ENCODE peak calls at places on chromosomes 13 and 19, in seven cellular contexts. N is adrenal gland; Z is cardiac muscle cell; R is NCI-H345; T is fibroblast of lung; C is BE2C; W is activated naive CD8-positive, alpha-beta T cell treated with anti-CD3 and anti-CD28 coated beads, Interleukin-2, amount 50 U/mL, for 24 hours. G is an unnamed sample.

GRCh38 chr19:13086341-13086740 is 16.3 kb downstream of the LYL1 start:
- DNase-seq in W (no peak), Z (no peak), T (no peak), C (no peak), R (no peak), N (no peak), G (no peak)

GRCh38 chr19:4709440-4710280 is 14.0 kb downstream of the DPP9 start:
- DNase-seq in C (no peak), Z (no peak), R (no peak), W (no peak), N (peak; percentile 77), T (no peak), G (no peak)

GRCh38 chr19:40090256-40091204 is at the start of gene ZNF780A:
- DNase-seq in W (peak; percentile 80), C (peak; percentile 81), R (peak; percentile 91), T (peak; percentile 72), N (peak; percentile 80), Z (peak; percentile 87), G (peak; percentile 79)

GRCh38 chr13:106555631-106556328 is 12.2 kb downstream of the ARGLU1 start:
- DNase-seq in T (peak; percentile 64), R (no peak), Z (no peak), C (no peak), W (no peak), N (no peak), G (no peak)

GRCh38 chr13:67438465-67438864 is 208.3 kb upstream of the PCDH9 start:
- DNase-seq in T (peak; percentile 17), C (peak; percentile 16), R (no peak), W (no peak), Z (peak; percentile 44), N (no peak), G (no peak)

GRCh38 chr19:29873024-29873800 is 61.4 kb downstream of the CCNE1 start:
- DNase-seq in C (peak; percentile 81), R (peak; percentile 77), N (peak; percentile 49), W (peak; percentile 77), T (peak; percentile 9), Z (peak; percentile 77), G (peak; percentile 55)

GRCh38 chr19:23384858-23385257 is 10.4 kb downstream of the ZNF91 start:
- DNase-seq in C (no peak), W (no peak), Z (no peak), R (no peak), N (no peak), T (no peak), G (no peak)

GRCh38 chr19:18669524-18669817 is 14.0 kb upstream of the CRTC1 start:
- DNase-seq in T (peak; percentile 36), N (no peak), W (no peak), Z (no peak), C (no peak), R (no peak), G (no peak)

GRCh38 chr13:73258396-73258795 is 199.6 kb downstream of the KLF5 start:
- DNase-seq in N (no peak), R (no peak), Z (no peak), T (no peak), W (no peak), C (no peak), G (no peak)

GRCh38 chr13:25281937-25282332 is 5.4 kb downstream of the MTMR6 start:
- DNase-seq in T (no peak), Z (no peak), N (no peak), R (no peak), W (peak; percentile 40), C (no peak), G (no peak)